ENCODE peak calls at places on chromosome 13, in four cellular contexts. G is activated gamma-delta T cell; M is mammary epithelial cell; Z is activated CD4-positive, alpha-beta T cell treated with anti-CD3 and anti-CD28 coated beads for 36 hours. I is an unnamed sample.

GRCh38 chr13:98768522-98768921 is 16.1 kb upstream of the SLC15A1 start:
- DNase-seq in Z (no peak), M (no peak), G (no peak), I (no peak)

GRCh38 chr13:30963794-30964193 is 31.3 kb downstream of the TEX26 start:
- DNase-seq in G (no peak), Z (no peak), M (peak), I (no peak)

GRCh38 chr13:47126432-47126831 is 229.6 kb upstream of the HTR2A start:
- DNase-seq in Z (no peak), M (no peak), G (no peak), I (no peak)

GRCh38 chr13:45073809-45074208 is 46.5 kb upstream of the GTF2F2 start:
- DNase-seq in M (no peak), Z (no peak), G (no peak), I (no peak)

GRCh38 chr13:91247768-91248167 is 99.7 kb upstream of the MIR17HG start:
- DNase-seq in M (no peak), Z (no peak), G (no peak), I (no peak)

GRCh38 chr13:45341799-45342584 is 1.0 kb upstream of the TPT1 start:
- DNase-seq in Z (no peak), M (peak), G (no peak), I (no peak)

GRCh38 chr13:96020155-96020575 is 33.0 kb downstream of the UGGT2 start:
- DNase-seq in M (peak), Z (peak), G (no peak), I (peak)

GRCh38 chr13:41492432-41493267 is 35.3 kb downstream of the RGCC start:
- DNase-seq in M (no peak), G (no peak), Z (peak), I (peak)

GRCh38 chr13:100611678-100612492 is 23.3 kb upstream of the GGACT start:
- DNase-seq in G (no peak), M (peak), Z (no peak), I (no peak)

GRCh38 chr13:41384749-41385503 is 72.4 kb upstream of the RGCC start:
- DNase-seq in Z (peak), M (no peak), G (no peak), I (no peak)

GRCh38 chr13:28493740-28494536 is 990 bp downstream of the FLT1 start:
- DNase-seq in Z (peak), M (no peak), G (no peak), I (no peak)

GRCh38 chr13:94595006-94595942 is 678 bp downstream of the TGDS start:
- DNase-seq in G (no peak), M (peak), Z (peak), I (peak)

GRCh38 chr13:77415253-77416127 is 88.6 kb upstream of the MYCBP2 start:
- DNase-seq in Z (no peak), G (no peak), M (no peak), I (no peak)

GRCh38 chr13:57739791-57740190 is 108.2 kb downstream of the PCDH17 start:
- DNase-seq in G (no peak), Z (no peak), M (no peak), I (no peak)

GRCh38 chr13:67303661-67304333 is 73.7 kb upstream of the PCDH9 start:
- DNase-seq in Z (no peak), G (no peak), M (peak), I (no peak)

GRCh38 chr13:100124265-100124664 is 35.4 kb downstream of the PCCA start:
- DNase-seq in M (no peak), Z (no peak), G (no peak), I (no peak)

GRCh38 chr13:23701646-23702045 is 131.4 kb downstream of the TNFRSF19 start:
- DNase-seq in Z (no peak), M (no peak), G (no peak), I (no peak)

GRCh38 chr13:91741925-91742324 is 343.5 kb downstream of the GPC5 start:
- DNase-seq in G (no peak), Z (no peak), M (no peak), I (no peak)

GRCh38 chr13:20703785-20704458 is 423 bp downstream of the IL17D start:
- DNase-seq in Z (peak), G (peak), M (peak), I (peak)

GRCh38 chr13:35866801-35867200 is 264.4 kb downstream of the DCLK1 start:
- DNase-seq in Z (no peak), G (no peak), M (no peak), I (no peak)

GRCh38 chr13:80389073-80390038 is 48.4 kb upstream of the SPRY2 start:
- DNase-seq in M (no peak), Z (no peak), G (no peak), I (no peak)

GRCh38 chr13:40052954-40053353 is 397.5 kb downstream of the COG6 start:
- DNase-seq in M (no peak), Z (no peak), G (no peak), I (no peak)

GRCh38 chr13:32246468-32246867 is 68.7 kb downstream of the ZAR1L start:
- DNase-seq in M (peak), Z (peak), G (no peak), I (peak)

GRCh38 chr13:45847554-45848224 is 3.9 kb downstream of the SIAH3 start:
- DNase-seq in M (no peak), G (no peak), Z (peak), I (peak)

GRCh38 chr13:93496985-93497673 is 270.5 kb downstream of the GPC6 start:
- DNase-seq in Z (no peak), G (no peak), M (no peak), I (no peak)

GRCh38 chr13:95641961-95642621 is 2.4 kb downstream of the DZIP1 start:
- DNase-seq in M (peak), G (no peak), Z (peak), I (peak)

GRCh38 chr13:23506821-23507210 is 63.4 kb upstream of the TNFRSF19 start:
- DNase-seq in G (no peak), M (no peak), Z (no peak), I (no peak)

GRCh38 chr13:98482476-98483444 is 94.1 kb downstream of the STK24 start:
- DNase-seq in M (peak), Z (peak), G (no peak), I (peak)

GRCh38 chr13:27211771-27212364 is 39.5 kb upstream of the RPL21 start:
- DNase-seq in G (peak), Z (no peak), M (peak), I (no peak)

GRCh38 chr13:80096383-80096782 is 244.5 kb downstream of the SPRY2 start:
- DNase-seq in G (no peak), M (no peak), Z (no peak), I (no peak)

GRCh38 chr13:94712812-94713555 is 639 bp upstream of the SOX21 start:
- DNase-seq in Z (peak), M (peak), G (no peak), I (no peak)

GRCh38 chr13:112688560-112689497 is 1.0 kb upstream of the ATP11A start:
- DNase-seq in G (no peak), M (no peak), Z (peak), I (peak)

GRCh38 chr13:31008400-31009115 is 76.1 kb downstream of the TEX26 start:
- DNase-seq in G (no peak), Z (peak), M (peak), I (peak)

GRCh38 chr13:26328326-26328725 is 74.4 kb downstream of the CDK8 start:
- DNase-seq in Z (no peak), G (no peak), M (no peak), I (no peak)

GRCh38 chr13:30577381-30577780 is 40.3 kb upstream of the USPL1 start:
- DNase-seq in G (no peak), M (peak), Z (peak), I (peak)

GRCh38 chr13:76723551-76724232 is 162.5 kb downstream of the KCTD12 start:
- DNase-seq in G (no peak), Z (peak), M (peak), I (peak)

GRCh38 chr13:93409001-93409400 is 182.4 kb downstream of the GPC6 start:
- DNase-seq in M (no peak), G (no peak), Z (no peak), I (no peak)

GRCh38 chr13:29935309-29935981 is 85.0 kb upstream of the UBL3 start:
- DNase-seq in G (peak), M (no peak), Z (peak), I (peak)

GRCh38 chr13:67150608-67151007 is 79.5 kb downstream of the PCDH9 start:
- DNase-seq in Z (no peak), M (no peak), G (no peak), I (no peak)

GRCh38 chr13:25440081-25440480 is 68.3 kb downstream of the ATP8A2 start:
- DNase-seq in Z (no peak), M (no peak), G (no peak), I (no peak)

I was measured in activated CD8-positive, alpha-beta T cell treated with anti-CD3 and anti-CD28 coated beads for 36 hours.